ENCODE peak calls at places on chromosomes 1 and 21, in six cellular contexts. U is CD8-positive, alpha-beta T cell; C is effector memory CD4-positive, alpha-beta T cell; F is lower lobe of right lung; N is tibial artery; K is H1. J is an unnamed sample. For H3K36me3, the result is how much of the 10 kb centered on the place peaks cover.

GRCh38 chr1:109793486-109794318 is 30.0 kb upstream of the EPS8L3 start:
- DNase-seq in U (peak), C (peak), F (peak), N (peak), K (no peak), J (peak)

GRCh38 chr1:119046429-119047039 is 58.4 kb upstream of the TBX15 start:
- DNase-seq in U (no peak), C (no peak), F (no peak), N (no peak), K (no peak), J (no peak)

GRCh38 chr1:84298688-84299535 is 2.6 kb upstream of the SAMD13 start:
- DNase-seq in U (no peak), C (no peak), F (peak), N (peak), K (no peak), J (peak)

GRCh38 chr1:21069549-21069948 is 107.1 kb downstream of the EIF4G3 start:
- DNase-seq in U (no peak), C (no peak), F (no peak), N (no peak), K (no peak), J (no peak)

GRCh38 chr1:15803380-15803779 is 4.1 kb downstream of the UQCRHL start:
- DNase-seq in U (no peak), C (no peak), F (no peak), N (no peak), K (no peak), J (no peak)

GRCh38 chr1:202671388-202671787 is 38.9 kb downstream of the SYT2 start:
- DNase-seq in U (no peak), C (no peak), F (no peak), N (no peak), K (no peak), J (peak)

GRCh38 chr1:114310771-114311251 is 157.1 kb upstream of the SYT6 start:
- DNase-seq in U (no peak), C (no peak), F (no peak), N (no peak), K (no peak), J (peak)

GRCh38 chr1:117389779-117390178 is 22.5 kb downstream of the MAN1A2 start:
- DNase-seq in U (no peak), C (no peak), F (no peak), N (no peak), K (no peak), J (no peak)

GRCh38 chr1:18575620-18576019 is 55.0 kb upstream of the PAX7 start:
- DNase-seq in U (peak), C (no peak), F (peak), N (no peak), K (peak), J (peak)

GRCh38 chr1:236717811-236718210 is 31.5 kb downstream of the ACTN2 start:
- DNase-seq in U (no peak), C (no peak), F (no peak), N (no peak), K (no peak), J (no peak)

GRCh38 chr1:207397525-207397926 is 56.6 kb upstream of the CR2 start:
- DNase-seq in U (no peak), C (no peak), F (no peak), N (no peak), K (no peak), J (peak)

GRCh38 chr1:156602557-156602993 is 1.3 kb upstream of the GPATCH4 start:
- DNase-seq in U (no peak), C (no peak), F (no peak), N (no peak), K (no peak), J (peak)

GRCh38 chr21:45410865-45411809 is 6.2 kb downstream of the COL18A1 start:
- DNase-seq in U (no peak), C (no peak), F (no peak), N (peak), K (no peak), J (no peak)

GRCh38 chr1:30804822-30805221 is 47.2 kb upstream of the LAPTM5 start:
- DNase-seq in U (no peak), C (no peak), F (no peak), N (no peak), K (no peak), J (no peak)

GRCh38 chr1:215682232-215682631 is 115.1 kb downstream of the KCTD3 start:
- DNase-seq in U (no peak), C (no peak), F (no peak), N (no peak), K (no peak), J (no peak)

GRCh38 chr1:18532390-18533170 is 51.9 kb downstream of the KLHDC7A start:
- DNase-seq in U (no peak), C (no peak), F (no peak), N (no peak), K (no peak), J (no peak)

GRCh38 chr1:231688989-231689388 is 62.4 kb downstream of the DISC1 start:
- DNase-seq in U (no peak), C (no peak), F (no peak), N (no peak), K (no peak), J (no peak)

GRCh38 chr1:184368354-184368753 is 18.5 kb upstream of the C1orf21 start:
- DNase-seq in U (no peak), C (no peak), F (no peak), N (no peak), K (no peak), J (no peak)

GRCh38 chr1:67441739-67442286 is 11.6 kb upstream of the SERBP1 start:
- DNase-seq in U (no peak), C (no peak), F (no peak), N (no peak), K (no peak), J (no peak)

GRCh38 chr1:8352471-8352845 is 34.5 kb downstream of the SLC45A1 start:
- DNase-seq in U (no peak), C (no peak), F (no peak), N (no peak), K (no peak), J (no peak)

GRCh38 chr1:168653567-168653966 is 75.4 kb downstream of the DPT start:
- DNase-seq in U (no peak), C (no peak), F (no peak), N (no peak), K (no peak), J (peak)

GRCh38 chr1:162217674-162218073 is 148.2 kb downstream of the NOS1AP start:
- DNase-seq in U (no peak), C (no peak), F (no peak), N (no peak), K (no peak), J (no peak)
- H3K4me3 ChIP-seq in U (no peak), C (no peak), F (no peak), N (no peak), K (no peak), J (no peak)

DNA sequence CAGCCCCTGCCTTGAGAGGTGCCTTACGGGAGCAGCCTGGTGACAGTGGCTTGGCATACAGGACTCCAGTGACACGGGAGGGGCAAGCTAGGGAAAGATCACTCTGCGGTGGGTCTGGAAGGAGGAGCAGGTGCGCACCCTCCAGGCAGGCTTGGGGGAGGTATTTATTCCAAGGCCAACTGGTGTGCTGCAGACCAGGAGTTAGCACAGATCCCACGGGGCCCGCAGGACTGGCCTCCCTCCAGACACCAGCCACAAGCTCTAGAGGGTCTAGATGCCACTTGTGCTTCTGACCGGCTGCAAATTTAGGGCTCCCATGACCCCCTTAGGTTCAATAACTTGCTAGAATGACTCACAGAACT is 22.1 kb downstream of the PSEN2 start:
- DNase-seq in U (no peak), C (no peak), F (no peak), N (peak), K (no peak), J (no peak)
- H3K36me3 ChIP-seq in U (under half), C (under half), F (half or more), N (half or more), K (under half), J (under half)

GRCh38 chr1:27591622-27592021 is 12.3 kb downstream of the AHDC1 start:
- DNase-seq in U (no peak), C (no peak), F (no peak), N (no peak), K (no peak), J (no peak)

GRCh38 chr1:27592191-27592590 is 11.8 kb downstream of the AHDC1 start:
- DNase-seq in U (no peak), C (no peak), F (no peak), N (no peak), K (no peak), J (no peak)

GRCh38 chr1:27593341-27594326 is 10.3 kb downstream of the AHDC1 start:
- DNase-seq in U (no peak), C (no peak), F (no peak), N (no peak), K (no peak), J (no peak)

GRCh38 chr1:27590917-27591508 is 12.9 kb downstream of the AHDC1 start:
- DNase-seq in U (no peak), C (no peak), F (no peak), N (no peak), K (no peak), J (no peak)

DNA sequence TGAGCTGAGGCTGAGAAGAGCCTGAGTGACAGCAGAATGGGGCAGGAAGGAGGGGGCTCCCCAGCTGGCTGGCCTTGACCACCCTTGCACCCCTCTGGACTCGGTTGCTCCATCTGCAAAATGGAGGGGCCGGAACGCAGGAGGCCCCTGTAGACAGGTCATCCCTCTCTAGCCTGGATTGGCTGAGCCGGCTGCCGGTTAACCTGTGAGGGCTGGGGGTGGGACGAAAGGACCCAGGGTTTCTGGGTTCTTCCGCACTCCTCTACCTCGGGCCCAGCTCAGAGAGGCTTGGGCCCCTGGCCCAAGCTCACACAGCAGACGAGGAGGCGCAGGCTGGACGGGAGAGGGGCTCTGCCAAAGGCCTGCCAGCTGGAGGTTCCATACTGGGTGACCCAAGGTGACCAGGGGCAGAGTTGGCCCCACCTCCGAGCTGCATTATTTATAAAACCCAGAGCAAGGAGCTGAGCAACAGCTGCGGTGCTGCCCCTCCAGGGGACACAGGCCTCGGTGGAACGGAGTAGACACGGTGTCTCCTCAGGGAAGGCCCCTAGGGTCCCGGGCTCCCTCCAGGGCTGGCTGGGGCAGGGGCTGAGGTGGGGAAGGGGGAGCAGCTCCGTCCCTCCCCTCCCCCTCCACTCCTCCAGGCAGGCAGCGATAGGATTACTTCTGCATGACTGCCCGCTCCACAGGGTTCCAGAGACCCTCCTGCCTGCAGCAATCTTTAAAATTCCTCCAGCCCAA is 11.2 kb downstream of the AHDC1 start:
- DNase-seq in U (no peak), C (no peak), F (no peak), N (no peak), K (no peak), J (no peak)
- H3K4me3 ChIP-seq in U (no peak), C (no peak), F (no peak), N (no peak), K (peak), J (no peak)

DNA sequence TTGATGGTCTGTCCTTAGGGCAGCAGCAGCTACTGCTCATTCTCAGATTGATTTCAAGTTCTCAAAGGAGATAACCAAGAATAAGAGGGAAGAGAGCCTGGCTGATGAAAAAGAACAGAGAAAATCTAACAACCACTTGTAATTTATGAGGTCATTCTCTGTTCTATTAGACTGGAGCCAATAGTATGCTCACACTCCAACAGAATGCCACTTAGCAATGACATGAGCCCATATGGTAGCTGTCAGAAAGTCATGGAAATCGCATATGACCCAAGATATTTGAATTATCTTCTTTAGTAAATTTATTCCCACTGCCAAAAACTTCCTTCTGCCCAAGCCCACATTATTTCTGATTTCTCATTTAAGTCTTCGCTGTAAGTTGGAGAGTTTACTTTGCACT is 53.7 kb upstream of the PLA2G4A start:
- DNase-seq in U (no peak), C (no peak), F (no peak), N (no peak), K (no peak), J (no peak)
- H3K36me3 ChIP-seq in U (under half), C (under half), F (under half), N (under half), K (under half), J (under half)

GRCh38 chr1:241356187-241356518 is 852 bp downstream of the RGS7 start:
- DNase-seq in U (no peak), C (no peak), F (no peak), N (no peak), K (no peak), J (no peak)
- H3K4me3 ChIP-seq in U (no peak), C (no peak), F (no peak), N (no peak), K (peak), J (peak)

DNA sequence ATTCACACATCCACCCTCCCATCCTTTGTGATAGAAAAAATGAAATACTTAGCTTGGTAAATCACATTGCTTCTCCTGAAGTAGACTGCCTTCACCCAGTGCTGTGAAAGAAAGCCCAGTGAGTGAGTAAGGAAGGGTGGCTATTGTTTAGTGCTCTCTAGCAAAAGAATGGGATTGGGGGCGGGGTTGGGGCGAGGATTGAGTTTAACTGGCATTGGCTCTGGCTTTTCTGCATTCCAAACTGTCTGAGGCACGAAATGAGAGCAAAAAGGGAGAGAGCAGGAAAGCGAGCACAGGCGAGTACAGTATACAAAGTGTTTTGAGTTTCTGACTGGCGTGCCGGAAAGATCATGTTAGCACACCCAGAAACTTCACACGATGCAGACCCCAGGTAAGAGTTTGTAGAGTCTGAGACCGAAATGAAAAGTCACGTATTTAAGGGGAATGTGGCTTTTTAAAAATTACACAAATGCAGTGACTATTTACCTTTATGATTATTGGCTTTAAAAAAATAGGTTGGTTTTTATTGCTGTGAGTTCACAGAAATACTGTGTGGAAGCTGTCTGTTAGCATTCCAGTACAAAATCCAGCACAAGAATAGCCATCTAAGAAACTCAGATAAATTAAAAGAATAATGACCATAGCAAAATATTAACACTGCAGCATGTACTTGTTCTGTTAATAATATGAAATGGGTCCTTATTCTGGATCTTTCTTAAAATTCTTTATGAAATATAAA is 155.4 kb downstream of the CLEC20A start:
- DNase-seq in U (no peak), C (no peak), F (peak), N (peak), K (peak), J (peak)
- H3K36me3 ChIP-seq in U (under half), C (under half), F (under half), N (under half), K (under half), J (under half)

J was measured in MG63.